ENCODE peak calls at places on chromosome 21, in nine cellular contexts. A is NCI-H2171 treated with DMSO at 0.1 percent for 48 hours; N is stimulated activated CD4-positive, alpha-beta T cell treated with anti-CD3 and anti-CD28 coated beads, Interleukin-1b, Interleukin-23, amount 100 ng/mL, for 4 hours; Y is AG10803; R is SHP77; E is endothelial cell; D is nephron progenitor cell; C is activated T-helper 1 cell treated with anti-CD3 and anti-CD28 coated beads, Interleukin-2, amount 50 U/mL, for 16 hours; M is activated CD4-positive, alpha-beta T cell treated with anti-CD3 and anti-CD28 coated beads, Interleukin-2, amount 50 U/mL, for 24 hours. J is an unnamed sample.

GRCh38 chr21:36450511-36450910 is 29.4 kb downstream of the CLDN14 start:
- DNase-seq in A (no peak), N (no peak), Y (peak; percentile 29), R (no peak), E (no peak), D (no peak), C (no peak), M (no peak), J (no peak)

GRCh38 chr21:46118871-46119564 is 21.1 kb downstream of the COL6A2 start:
- DNase-seq in A (no peak), N (no peak), Y (no peak), R (no peak), E (peak; percentile 2), D (peak; percentile 2), C (peak; percentile 3), M (no peak), J (no peak)

GRCh38 chr21:35491920-35492678 is 443.0 kb upstream of the RUNX1 start:
- DNase-seq in A (no peak), N (no peak), Y (no peak), R (no peak), E (no peak), D (no peak), C (no peak), M (no peak), J (no peak)

GRCh38 chr21:18549214-18549905 is 145.8 kb upstream of the TMPRSS15 start:
- DNase-seq in A (no peak), N (no peak), Y (no peak), R (no peak), E (no peak), D (no peak), C (no peak), M (no peak), J (no peak)

GRCh38 chr21:41778974-41779600 is 12.2 kb upstream of the RIPK4 start:
- DNase-seq in A (no peak), N (no peak), Y (no peak), R (peak; percentile 70), E (no peak), D (no peak), C (no peak), M (no peak), J (no peak)

GRCh38 chr21:41941941-41942340 is 11.9 kb downstream of the C2CD2 start:
- DNase-seq in A (no peak), N (no peak), Y (no peak), R (no peak), E (no peak), D (no peak), C (no peak), M (no peak), J (no peak)

GRCh38 chr21:44647222-44647552 is 973 bp downstream of the KRTAP10-11 start:
- DNase-seq in A (no peak), N (no peak), Y (no peak), R (peak; percentile 53), E (no peak), D (no peak), C (no peak), M (no peak), J (no peak)

GRCh38 chr21:31660134-31660565 is 657 bp downstream of the SOD1 start:
- DNase-seq in A (peak; percentile 21), N (no peak), Y (peak; percentile 13), R (peak; percentile 15), E (peak; percentile 49), D (peak; percentile 69), C (no peak), M (no peak), J (peak; percentile 19)